ENCODE peak calls at places on chromosomes 3 and 15, in seven cellular contexts. F is GM12865; O is GM12878; K is SK-N-SH; Q is CD8-positive, alpha-beta T cell; E is nephron progenitor cell; G is A549. Z is an unnamed sample.

GRCh38 chr3:43914269-43914668 is 223.5 kb downstream of the ABHD5 start:
- DNase-seq in F (no peak), O (no peak), K (no peak), Q (no peak), E (no peak), G (no peak), Z (no peak)

GRCh38 chr15:25508369-25509002 is 69.7 kb upstream of the UBE3A start:
- DNase-seq in F (peak), O (no peak), K (peak), Q (no peak), E (peak), G (peak), Z (no peak)

GRCh38 chr15:69616558-69616957 is 163.9 kb downstream of the RPLP1 start:
- DNase-seq in F (no peak), O (no peak), K (no peak), Q (no peak), E (no peak), G (no peak), Z (no peak)

GRCh38 chr3:72346526-72346926 is 501.7 kb downstream of the SHQ1 start:
- DNase-seq in F (peak), O (no peak), K (no peak), Q (no peak), E (no peak), G (no peak), Z (no peak)

GRCh38 chr15:41955807-41956525 is 16.4 kb downstream of the EHD4 start:
- DNase-seq in F (no peak), O (no peak), K (no peak), Q (no peak), E (peak), G (no peak), Z (no peak)

GRCh38 chr3:36959821-36960220 is 15.0 kb upstream of the TRANK1 start:
- DNase-seq in F (no peak), O (no peak), K (no peak), Q (no peak), E (no peak), G (no peak), Z (no peak)

GRCh38 chr3:8458711-8459110 is 42.9 kb upstream of the LMCD1 start:
- DNase-seq in F (no peak), O (no peak), K (no peak), Q (no peak), E (no peak), G (no peak), Z (no peak)

GRCh38 chr3:187975571-187976360 is 178.2 kb upstream of the LPP start:
- DNase-seq in F (no peak), O (no peak), K (no peak), Q (no peak), E (peak), G (no peak), Z (no peak)

GRCh38 chr15:40340038-40340739 is 550 bp downstream of the CCDC9B start:
- DNase-seq in F (no peak), O (no peak), K (peak), Q (no peak), E (peak), G (peak), Z (no peak)

GRCh38 chr3:21028412-21028811 is 722.6 kb downstream of the ZNF385D start:
- DNase-seq in F (no peak), O (no peak), K (no peak), Q (no peak), E (no peak), G (no peak), Z (no peak)

GRCh38 chr15:56693761-56694160 is 39.5 kb downstream of the ZNF280D start:
- DNase-seq in F (no peak), O (no peak), K (no peak), Q (no peak), E (no peak), G (no peak), Z (no peak)

DNA sequence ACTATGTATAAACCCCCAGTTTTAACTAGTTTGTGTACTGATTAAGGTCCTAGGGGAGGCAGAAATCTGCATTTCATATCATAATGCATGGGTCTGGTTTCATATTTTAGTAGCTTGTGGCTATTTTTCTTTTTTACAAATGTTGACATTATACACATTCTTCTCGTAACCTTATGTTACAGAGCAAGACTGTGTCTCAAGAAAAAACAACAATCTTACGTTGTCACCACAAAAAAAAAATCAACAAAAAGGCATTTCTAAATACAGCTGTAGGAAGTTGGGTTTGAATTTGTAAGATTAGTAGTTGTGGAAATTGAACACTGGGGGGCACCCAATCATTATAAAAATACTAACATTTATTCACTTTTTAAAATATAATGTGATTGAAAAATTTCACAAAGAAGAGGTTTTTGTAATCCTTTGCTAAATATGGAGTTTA is 17.9 kb downstream of the SERP1 start:
- DNase-seq in F (peak), O (no peak), K (peak), Q (no peak), E (no peak), G (peak), Z (no peak)
- TF ChIP-seq CTCF in F (peak), O (peak), K (peak), Q (peak), E (peak), G (peak), Z (peak)

GRCh38 chr3:157130138-157130880 is 29.6 kb downstream of the CCNL1 start:
- DNase-seq in F (peak), O (no peak), K (peak), Q (peak), E (peak), G (peak), Z (peak)
- TF ChIP-seq CTCF in F (peak), O (peak), K (peak), Q (peak), E (peak), G (peak), Z (peak)

GRCh38 chr3:71304684-71305083 is 278.8 kb downstream of the FOXP1 start:
- DNase-seq in F (no peak), O (no peak), K (no peak), Q (peak), E (no peak), G (no peak), Z (no peak)
- TF ChIP-seq CTCF in F (no peak), O (no peak), K (peak), Q (peak), E (peak), G (no peak), Z (no peak)

GRCh38 chr3:141274411-141275031 is 42.9 kb downstream of the PXYLP1 start:
- DNase-seq in F (no peak), O (no peak), K (no peak), Q (no peak), E (no peak), G (no peak), Z (no peak)

GRCh38 chr3:141275032-141275422 is 43.4 kb downstream of the PXYLP1 start:
- DNase-seq in F (peak), O (no peak), K (no peak), Q (no peak), E (no peak), G (no peak), Z (no peak)

GRCh38 chr3:141275511-141275910 is 43.9 kb downstream of the PXYLP1 start:
- DNase-seq in F (no peak), O (no peak), K (no peak), Q (no peak), E (no peak), G (no peak), Z (no peak)

GRCh38 chr3:141276398-141276797 is 44.8 kb downstream of the PXYLP1 start:
- DNase-seq in F (no peak), O (no peak), K (no peak), Q (no peak), E (no peak), G (no peak), Z (no peak)

DNA sequence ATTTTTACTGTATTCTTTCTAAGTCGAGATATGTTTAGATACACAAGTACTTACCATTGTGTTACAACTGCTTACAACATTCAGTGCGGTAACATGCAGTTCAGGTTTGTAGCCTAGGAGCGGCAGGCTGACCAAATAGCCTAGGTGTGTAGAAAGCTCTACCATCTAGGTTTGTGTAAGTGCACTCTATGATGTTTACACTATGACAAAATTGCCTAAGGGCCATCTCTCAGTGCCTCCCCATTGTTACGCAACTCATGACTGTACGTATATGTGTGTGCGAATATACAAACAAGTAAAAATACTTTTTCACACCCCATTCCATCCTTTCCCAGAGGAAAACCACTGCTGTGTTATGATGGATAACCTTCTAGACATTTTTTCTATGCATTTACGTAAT is 44.3 kb downstream of the PXYLP1 start:
- DNase-seq in F (no peak), O (no peak), K (no peak), Q (no peak), E (no peak), G (peak), Z (no peak)
- TF ChIP-seq CTCF in F (no peak), O (no peak), K (no peak), Q (no peak), E (no peak), G (peak), Z (no peak)

Z was measured in endothelial cell.